ENCODE peak calls at places on chromosomes 11 and 22, in ten cellular contexts. Q, J, D, K, H, E, X, W, B and L are unnamed samples.

GRCh38 chr11:128900468-128900867 is 9.3 kb downstream of the KCNJ5 start:
- DNase-seq in Q (no peak), J (no peak), D (no peak), K (no peak), H (no peak), E (no peak), X (no peak), W (no peak), B (peak), L (no peak)

GRCh38 chr22:27239520-27239919 is 562.0 kb downstream of the MN1 start:
- DNase-seq in Q (no peak), J (no peak), D (no peak), K (no peak), H (no peak), E (no peak), X (no peak), W (no peak), B (no peak), L (no peak)

GRCh38 chr11:63997801-63998332 is 11.6 kb downstream of the OTUB1 start:
- DNase-seq in Q (no peak), J (no peak), D (no peak), K (no peak), H (no peak), E (no peak), X (no peak), W (no peak), B (no peak), L (no peak)

GRCh38 chr22:23363683-23364082 is 183.4 kb downstream of the BCR start:
- DNase-seq in Q (no peak), J (no peak), D (no peak), K (no peak), H (no peak), E (no peak), X (no peak), W (no peak), B (no peak), L (no peak)

GRCh38 chr11:36192723-36193619 is 96.3 kb downstream of the COMMD9 start:
- DNase-seq in Q (no peak), J (no peak), D (no peak), K (no peak), H (no peak), E (no peak), X (no peak), W (no peak), B (no peak), L (no peak)

GRCh38 chr11:1202154-1202775 is 20.6 kb upstream of the MUC5B start:
- DNase-seq in Q (no peak), J (no peak), D (no peak), K (no peak), H (no peak), E (no peak), X (peak), W (peak), B (no peak), L (peak)

GRCh38 chr11:94494200-94494545 is 389 bp downstream of the ANKRD49 start:
- DNase-seq in Q (no peak), J (no peak), D (peak), K (no peak), H (no peak), E (no peak), X (no peak), W (no peak), B (no peak), L (no peak)

GRCh38 chr11:35814720-35815305 is 129.0 kb upstream of the LDLRAD3 start:
- DNase-seq in Q (no peak), J (no peak), D (peak), K (no peak), H (no peak), E (no peak), X (no peak), W (no peak), B (no peak), L (no peak)

GRCh38 chr11:116545912-116546311 is 226.9 kb downstream of the BUD13 start:
- DNase-seq in Q (no peak), J (no peak), D (no peak), K (no peak), H (no peak), E (no peak), X (no peak), W (no peak), B (no peak), L (no peak)

GRCh38 chr11:76759092-76759491 is 24.1 kb upstream of the TSKU start:
- DNase-seq in Q (no peak), J (no peak), D (no peak), K (no peak), H (no peak), E (no peak), X (peak), W (no peak), B (no peak), L (no peak)

GRCh38 chr22:43783777-43784176 is 28.3 kb downstream of the EFCAB6 start:
- DNase-seq in Q (no peak), J (no peak), D (no peak), K (no peak), H (no peak), E (no peak), X (peak), W (no peak), B (no peak), L (no peak)